ENCODE peak calls at places on chromosomes 1 and 21, in ten cellular contexts. F, N, B, Z, R, T, H, P, A and K are unnamed samples. For H3K4me1, the result is how much of the 10 kb centered on the place peaks cover.

GRCh38 chr1:9909222-9910046 is 635 bp downstream of the CTNNBIP1 start:
- DNase-seq in Z (no peak), H (no peak), T (no peak), N (peak), R (peak), P (peak), A (peak), B (no peak), F (peak), K (no peak)

GRCh38 chr1:18299441-18300338 is 181.0 kb upstream of the KLHDC7A start:
- DNase-seq in Z (no peak), R (no peak), N (no peak), F (peak), T (peak), A (no peak), P (peak), B (no peak), H (peak), K (no peak)

GRCh38 chr21:26097475-26097874 is 73.1 kb downstream of the APP start:
- DNase-seq in P (no peak), A (no peak), N (no peak), F (no peak), B (no peak), T (no peak), H (no peak), Z (no peak), R (no peak), K (no peak)

GRCh38 chr1:4767308-4767707 is 112.9 kb downstream of the AJAP1 start:
- DNase-seq in A (no peak), N (no peak), H (no peak), P (no peak), F (no peak), T (no peak), R (no peak), B (no peak), Z (no peak), K (no peak)

GRCh38 chr1:235875236-235875635 is 8.5 kb upstream of the LYST start:
- DNase-seq in B (no peak), N (no peak), P (no peak), A (no peak), H (no peak), R (no peak), T (no peak), F (no peak), Z (no peak), K (no peak)

GRCh38 chr1:166999500-166999899 is 10.4 kb downstream of the MAEL start:
- DNase-seq in A (no peak), N (no peak), F (no peak), H (no peak), T (no peak), R (no peak), B (no peak), Z (no peak), P (no peak), K (no peak)

GRCh38 chr1:179529482-179529881 is 46.3 kb downstream of the NPHS2 start:
- DNase-seq in P (no peak), Z (no peak), R (no peak), A (no peak), B (no peak), H (no peak), T (no peak), F (no peak), N (no peak), K (no peak)

GRCh38 chr1:244065960-244066388 is 14.9 kb downstream of the ZBTB18 start:
- DNase-seq in Z (no peak), N (no peak), F (no peak), B (no peak), T (no peak), P (no peak), A (no peak), R (no peak), H (no peak), K (no peak)

GRCh38 chr1:10939654-10940450 is 72.6 kb upstream of the TARDBP start:
- DNase-seq in Z (peak), B (no peak), A (no peak), H (no peak), P (no peak), R (no peak), F (no peak), T (no peak), N (peak), K (no peak)

GRCh38 chr1:91754348-91754747 is 131.6 kb downstream of the TGFBR3 start:
- DNase-seq in N (no peak), Z (no peak), A (peak), R (peak), P (no peak), H (no peak), F (no peak), B (no peak), T (no peak), K (no peak)

GRCh38 chr21:35801388-35801787 is 258.9 kb downstream of the SETD4 start:
- DNase-seq in F (no peak), H (no peak), N (no peak), A (no peak), T (no peak), P (no peak), B (no peak), R (no peak), Z (no peak), K (no peak)
- TF ChIP-seq EP300 in F (no peak), H (no peak), N (no peak), A (no peak), T (no peak), P (no peak), B (no peak), R (no peak), Z (no peak), K (no peak)

DNA sequence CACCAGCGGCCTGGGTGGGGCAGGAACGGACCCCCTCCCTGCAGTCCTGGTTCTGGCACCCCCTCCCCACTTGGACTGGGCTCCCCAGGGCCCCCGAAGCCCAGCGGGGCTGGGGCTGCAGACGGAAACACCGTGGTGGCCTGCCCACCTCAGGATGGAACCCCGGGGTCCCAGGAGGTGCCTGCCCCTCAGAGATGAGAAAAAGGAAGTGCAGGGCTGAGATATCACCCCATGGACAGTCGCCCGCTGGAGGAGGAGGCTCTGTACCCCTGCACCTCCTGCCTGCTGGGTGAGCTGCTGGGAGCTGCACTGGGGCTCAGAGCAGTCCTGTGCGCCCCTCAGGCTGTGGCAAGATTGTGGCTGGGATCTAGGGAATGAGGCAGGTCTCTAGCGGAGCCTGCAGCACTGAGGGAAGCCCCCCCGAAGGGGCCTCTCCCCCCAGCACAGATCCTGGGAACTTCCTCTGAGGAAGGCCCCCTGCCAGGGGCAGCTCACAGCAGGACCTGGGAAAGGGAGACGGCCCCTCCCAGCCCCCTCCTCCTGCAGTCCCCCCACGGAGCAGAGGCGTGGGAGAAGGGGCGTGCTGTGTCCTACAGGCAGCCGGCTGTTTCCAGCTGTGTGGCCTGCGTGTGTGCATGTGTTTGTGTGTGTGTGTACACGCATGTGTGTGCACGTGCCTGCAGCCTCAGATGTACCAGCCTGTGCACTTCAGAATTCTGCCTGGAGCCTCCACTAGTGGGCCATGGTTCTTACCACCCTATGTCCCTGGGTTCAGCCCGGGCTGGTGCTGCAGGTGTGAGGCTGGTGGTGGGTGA is 6.9 kb downstream of the AGRN start:
- DNase-seq in Z (no peak), T (no peak), N (no peak), R (no peak), H (no peak), B (no peak), A (no peak), P (no peak), F (no peak), K (no peak)
- H3K4me1 ChIP-seq in Z (under half), T (under half), N (under half), R (under half), H (under half), B (half or more), A (under half), P (half or more), F (under half), K (under half)

DNA sequence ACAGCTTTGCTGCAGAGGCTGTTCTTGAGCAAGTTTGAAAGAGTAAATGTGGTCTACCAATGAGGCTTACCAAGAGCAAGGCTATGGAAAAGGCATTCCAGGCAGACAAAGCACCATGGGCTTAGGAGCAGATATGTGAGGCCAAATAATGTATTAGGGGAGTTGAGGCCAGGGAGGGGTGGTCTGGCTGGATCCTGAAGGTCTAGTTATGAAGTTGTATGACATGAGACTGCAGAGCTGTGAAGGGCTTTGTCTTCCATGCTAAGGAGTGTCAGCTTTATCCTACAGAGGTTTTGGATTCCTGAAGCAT is 51.8 kb upstream of the TSPAN2 start:
- DNase-seq in T (no peak), F (no peak), N (no peak), B (peak), P (no peak), H (no peak), R (no peak), Z (no peak), A (no peak), K (no peak)
- TF ChIP-seq EP300 in T (no peak), F (no peak), N (no peak), B (no peak), P (no peak), H (no peak), R (no peak), Z (no peak), A (no peak), K (no peak)

GRCh38 chr1:21292991-21293536 is 2.8 kb upstream of the ECE1 start:
- DNase-seq in Z (peak), H (no peak), N (no peak), F (no peak), R (no peak), B (no peak), P (no peak), T (no peak), A (no peak), K (no peak)

GRCh38 chr1:21291964-21292363 is 1.7 kb upstream of the ECE1 start:
- DNase-seq in A (no peak), H (no peak), Z (no peak), T (no peak), R (no peak), F (no peak), P (no peak), B (no peak), N (no peak), K (no peak)

GRCh38 chr1:21291184-21291583 is 921 bp upstream of the ECE1 start:
- DNase-seq in A (no peak), Z (no peak), P (no peak), T (no peak), H (no peak), F (no peak), N (no peak), R (no peak), B (no peak), K (no peak)

GRCh38 chr1:21293537-21294265 is 3.4 kb upstream of the ECE1 start:
- DNase-seq in N (no peak), Z (peak), T (no peak), A (no peak), B (no peak), H (no peak), F (no peak), P (no peak), R (no peak), K (no peak)

GRCh38 chr1:21292503-21292990 is 2.3 kb upstream of the ECE1 start:
- DNase-seq in F (no peak), N (no peak), H (no peak), T (no peak), R (no peak), A (no peak), P (no peak), B (no peak), Z (no peak), K (no peak)
- H3K4me1 ChIP-seq in F (half or more), N (under half), H (under half), T (half or more), R (under half), A (half or more), P (under half), B (half or more), Z (half or more), K (half or more)

GRCh38 chr1:59018860-59019259 is 235.0 kb upstream of the JUN start:
- DNase-seq in R (no peak), H (no peak), P (no peak), N (no peak), F (no peak), Z (no peak), A (no peak), T (no peak), B (no peak), K (no peak)

GRCh38 chr1:59018446-59018845 is 234.6 kb upstream of the JUN start:
- DNase-seq in N (no peak), T (no peak), B (no peak), R (no peak), Z (no peak), F (no peak), H (no peak), P (no peak), A (no peak), K (no peak)

GRCh38 chr1:59016390-59016789 is 232.5 kb upstream of the JUN start:
- DNase-seq in T (no peak), Z (no peak), P (no peak), H (no peak), B (no peak), F (no peak), A (no peak), R (no peak), N (no peak), K (no peak)

GRCh38 chr1:59015708-59016107 is 231.9 kb upstream of the JUN start:
- DNase-seq in H (no peak), F (no peak), Z (no peak), B (no peak), R (no peak), N (no peak), P (no peak), A (no peak), T (peak), K (no peak)

GRCh38 chr1:59017501-59018231 is 233.8 kb upstream of the JUN start:
- DNase-seq in Z (no peak), A (no peak), B (no peak), F (no peak), P (no peak), H (no peak), N (no peak), T (no peak), R (no peak), K (no peak)
- TF ChIP-seq EP300 in Z (no peak), A (no peak), B (no peak), F (no peak), P (no peak), H (no peak), N (no peak), T (no peak), R (no peak), K (no peak)

GRCh38 chr21:41755258-41755933 is 11.5 kb downstream of the RIPK4 start:
- DNase-seq in H (no peak), N (no peak), T (no peak), A (no peak), F (no peak), P (no peak), R (no peak), B (no peak), Z (no peak), K (no peak)

GRCh38 chr21:41758550-41758949 is 8.3 kb downstream of the RIPK4 start:
- DNase-seq in H (no peak), P (no peak), A (no peak), B (no peak), T (peak), R (no peak), F (peak), N (no peak), Z (no peak), K (no peak)

GRCh38 chr21:41754481-41754891 is 12.4 kb downstream of the RIPK4 start:
- DNase-seq in N (no peak), P (no peak), B (no peak), T (no peak), Z (no peak), A (no peak), R (no peak), H (no peak), F (no peak), K (no peak)

GRCh38 chr21:41753001-41753725 is 13.7 kb downstream of the RIPK4 start:
- DNase-seq in B (no peak), R (no peak), Z (no peak), T (no peak), P (no peak), H (no peak), N (no peak), F (no peak), A (no peak), K (no peak)

GRCh38 chr21:41755934-41756773 is 10.7 kb downstream of the RIPK4 start:
- DNase-seq in R (no peak), F (no peak), N (no peak), H (no peak), A (no peak), Z (no peak), B (no peak), T (no peak), P (no peak), K (no peak)
- H3K4me1 ChIP-seq in R (under half), F (under half), N (under half), H (under half), A (under half), Z (under half), B (under half), T (under half), P (under half), K (under half)

DNA sequence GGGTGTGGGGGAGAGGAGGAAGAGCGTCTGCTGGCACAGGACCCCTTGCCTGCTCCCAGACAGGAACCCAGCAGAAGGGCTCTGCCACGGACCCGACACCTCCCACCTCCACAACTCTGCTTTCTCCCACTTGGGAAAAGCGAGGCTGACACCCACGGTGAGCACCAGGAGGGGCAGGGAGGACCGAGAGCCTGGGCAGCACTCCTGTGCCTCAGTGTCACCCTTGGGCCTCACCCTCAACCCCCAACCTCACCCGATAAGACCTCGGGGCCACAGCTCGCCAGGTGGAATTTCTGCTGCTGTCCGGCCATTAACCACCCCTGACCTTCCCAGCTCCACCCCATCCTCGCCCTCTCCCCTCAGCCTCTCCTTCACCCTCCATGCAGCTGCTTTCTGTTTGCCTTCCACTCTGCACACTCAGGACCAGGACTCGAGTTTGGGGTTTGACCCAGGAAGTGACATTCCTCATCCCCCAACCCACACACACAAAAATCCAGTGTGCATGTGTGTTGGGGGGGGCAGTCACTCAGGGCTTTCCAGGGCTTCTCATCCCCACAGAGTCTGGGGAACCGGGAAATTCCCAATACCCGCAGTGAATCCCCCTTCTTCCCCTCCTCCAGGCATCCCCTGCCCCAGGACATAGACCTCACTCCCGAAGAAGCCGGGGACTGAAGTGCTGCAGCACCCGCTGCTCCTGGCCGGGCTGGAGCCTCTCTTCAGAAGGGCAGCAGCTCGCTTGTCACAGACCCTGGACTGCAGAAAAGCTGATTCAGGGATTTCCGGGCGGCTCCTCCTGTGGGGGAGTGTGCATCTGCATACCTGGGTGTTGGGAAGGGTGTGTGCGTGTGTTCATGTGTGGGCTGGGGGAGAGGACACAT is 65.8 kb downstream of the SYT2 start:
- DNase-seq in P (no peak), B (no peak), A (no peak), N (no peak), Z (no peak), R (no peak), F (no peak), H (no peak), T (no peak), K (no peak)
- TF ChIP-seq EP300 in P (no peak), B (no peak), A (no peak), N (no peak), Z (no peak), R (no peak), F (no peak), H (no peak), T (no peak), K (no peak)

GRCh38 chr1:176201568-176201967 is 5.5 kb downstream of the COP1 start:
- DNase-seq in R (no peak), T (no peak), A (no peak), B (no peak), Z (no peak), N (no peak), P (no peak), H (no peak), F (no peak), K (no peak)
- H3K4me1 ChIP-seq in R (under half), T (under half), A (under half), B (under half), Z (under half), N (under half), P (under half), H (under half), F (under half), K (under half)

GRCh38 chr1:112998592-112999235 is 42.7 kb upstream of the SLC16A1 start:
- DNase-seq in H (no peak), N (no peak), Z (no peak), A (peak), R (no peak), T (peak), F (peak), P (peak), B (no peak), K (no peak)
- TF ChIP-seq EP300 in H (no peak), N (no peak), Z (no peak), A (no peak), R (no peak), T (no peak), F (no peak), P (no peak), B (no peak), K (no peak)